ENCODE peak calls at places on chromosomes 7 and 10, in five cellular contexts. K, E, U, W and X are unnamed samples.

GRCh38 chr10:118504044-118504944 is 91.2 kb downstream of the PRLHR start:
- DNase-seq in K (peak; percentile 15), U (no peak), W (peak; percentile 82), E (no peak), X (peak; percentile 69)

GRCh38 chr7:5752663-5753062 is 28.8 kb downstream of the RNF216 start:
- DNase-seq in E (no peak), K (no peak), U (no peak), W (no peak), X (no peak)

GRCh38 chr7:139535252-139535651 is 11.8 kb downstream of the CLEC2L start:
- DNase-seq in K (no peak), U (no peak), W (no peak), E (no peak), X (no peak)

GRCh38 chr7:150856303-150857275 is 4.3 kb downstream of the AOC1 start:
- DNase-seq in W (no peak), E (no peak), K (no peak), U (no peak), X (no peak)

GRCh38 chr10:16491933-16492332 is 29.7 kb downstream of the C1QL3 start:
- DNase-seq in U (no peak), W (no peak), K (no peak), E (no peak), X (no peak)

GRCh38 chr7:129434846-129435318 is 650 bp downstream of the STRIP2 start:
- DNase-seq in U (peak; percentile 71), W (no peak), E (no peak), K (peak; percentile 17), X (no peak)

GRCh38 chr7:45123913-45124312 is 12.4 kb upstream of the TBRG4 start:
- DNase-seq in K (no peak), W (no peak), E (no peak), U (peak; percentile 74), X (no peak)

GRCh38 chr10:60707841-60708240 is 70.4 kb upstream of the CDK1 start:
- DNase-seq in U (no peak), K (no peak), E (no peak), W (no peak), X (no peak)

GRCh38 chr10:75525067-75525466 is 93.6 kb downstream of the LRMDA start:
- DNase-seq in E (no peak), W (peak; percentile 83), U (no peak), K (no peak), X (no peak)

GRCh38 chr10:104328916-104329710 is 9.2 kb downstream of the ITPRIP start:
- DNase-seq in W (peak; percentile 90), U (peak; percentile 81), K (peak; percentile 94), E (no peak), X (peak; percentile 94)

GRCh38 chr7:99953649-99954048 is 22.2 kb downstream of the AZGP1 start:
- DNase-seq in W (peak; percentile 36), U (no peak), E (no peak), K (peak; percentile 40), X (peak; percentile 62)

GRCh38 chr7:27107901-27108381 is 5.5 kb upstream of the HOXA2 start:
- DNase-seq in E (no peak), W (no peak), K (no peak), U (peak; percentile 77), X (no peak)

GRCh38 chr7:80711521-80711920 is 73.1 kb downstream of the CD36 start:
- DNase-seq in K (peak; percentile 23), W (peak; percentile 49), E (no peak), U (no peak), X (no peak)

GRCh38 chr10:99339077-99339476 is 9.9 kb downstream of the CNNM1 start:
- DNase-seq in U (no peak), K (no peak), W (peak; percentile 84), E (no peak), X (peak; percentile 34)
- H3K27ac ChIP-seq in U (no peak overlapping the region), K (no peak overlapping the region), W (peak overlapping the region; percentile 85), E (no peak overlapping the region), X (peak overlapping the region; percentile 29)

DNA sequence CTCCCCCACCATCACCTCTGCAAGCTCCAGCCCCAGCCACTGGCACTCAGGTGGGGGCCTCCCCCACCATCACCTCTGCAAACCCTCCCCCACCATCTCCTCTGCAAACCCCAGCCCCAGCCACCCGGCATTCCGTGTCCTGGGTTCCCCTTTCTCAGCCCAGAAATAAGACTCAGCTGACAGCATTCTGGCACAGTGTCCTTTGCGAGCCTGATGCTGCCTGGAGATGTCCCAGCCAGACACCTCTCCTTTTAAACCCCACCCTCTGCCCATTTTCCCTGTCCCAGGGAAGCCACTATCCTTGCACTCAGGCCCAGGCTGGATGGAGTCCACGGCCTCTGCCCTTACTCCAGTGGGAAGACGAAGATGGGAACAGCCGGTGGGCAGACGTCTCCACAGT is 49.8 kb downstream of the ELFN1 start:
- DNase-seq in E (no peak), U (no peak), K (no peak), W (no peak), X (no peak)
- H3K27ac ChIP-seq in E (no peak overlapping the region), U (no peak overlapping the region), K (no peak overlapping the region), W (no peak overlapping the region), X (no peak overlapping the region)

GRCh38 chr10:397321-398068 is 262.2 kb downstream of the ZMYND11 start:
- DNase-seq in W (no peak), K (no peak), U (peak; percentile 78), E (no peak), X (no peak)

GRCh38 chr10:396535-397220 is 261.4 kb downstream of the ZMYND11 start:
- DNase-seq in E (no peak), W (no peak), U (no peak), K (no peak), X (no peak)

GRCh38 chr10:396107-396506 is 260.9 kb downstream of the ZMYND11 start:
- DNase-seq in E (no peak), U (no peak), W (no peak), K (no peak), X (no peak)

GRCh38 chr10:394061-394438 is 258.8 kb downstream of the ZMYND11 start:
- DNase-seq in W (no peak), E (no peak), K (no peak), U (no peak), X (no peak)

DNA sequence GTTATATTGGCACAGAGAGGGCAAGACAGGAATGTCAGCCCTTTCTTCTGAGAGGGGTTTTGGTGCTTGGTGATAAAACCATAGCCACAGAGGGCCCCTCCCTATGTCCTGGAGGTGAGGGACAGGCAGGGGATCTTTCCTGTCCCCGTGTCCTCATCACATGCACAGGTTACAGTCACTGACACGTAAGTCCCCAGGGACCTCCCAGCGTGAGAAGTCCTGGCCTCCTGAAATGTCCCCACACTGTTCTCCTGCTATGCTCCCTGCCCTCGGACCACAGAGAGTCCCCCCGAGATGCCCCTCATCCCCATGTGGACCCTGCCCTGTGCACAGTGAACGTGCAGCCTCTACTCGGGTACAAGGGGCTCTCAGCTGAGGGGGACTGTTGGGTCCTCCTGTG is 260.4 kb downstream of the ZMYND11 start:
- DNase-seq in W (no peak), E (no peak), U (no peak), K (no peak), X (no peak)
- H3K27ac ChIP-seq in W (no peak overlapping the region), E (no peak overlapping the region), U (no peak overlapping the region), K (no peak overlapping the region), X (no peak overlapping the region)

DNA sequence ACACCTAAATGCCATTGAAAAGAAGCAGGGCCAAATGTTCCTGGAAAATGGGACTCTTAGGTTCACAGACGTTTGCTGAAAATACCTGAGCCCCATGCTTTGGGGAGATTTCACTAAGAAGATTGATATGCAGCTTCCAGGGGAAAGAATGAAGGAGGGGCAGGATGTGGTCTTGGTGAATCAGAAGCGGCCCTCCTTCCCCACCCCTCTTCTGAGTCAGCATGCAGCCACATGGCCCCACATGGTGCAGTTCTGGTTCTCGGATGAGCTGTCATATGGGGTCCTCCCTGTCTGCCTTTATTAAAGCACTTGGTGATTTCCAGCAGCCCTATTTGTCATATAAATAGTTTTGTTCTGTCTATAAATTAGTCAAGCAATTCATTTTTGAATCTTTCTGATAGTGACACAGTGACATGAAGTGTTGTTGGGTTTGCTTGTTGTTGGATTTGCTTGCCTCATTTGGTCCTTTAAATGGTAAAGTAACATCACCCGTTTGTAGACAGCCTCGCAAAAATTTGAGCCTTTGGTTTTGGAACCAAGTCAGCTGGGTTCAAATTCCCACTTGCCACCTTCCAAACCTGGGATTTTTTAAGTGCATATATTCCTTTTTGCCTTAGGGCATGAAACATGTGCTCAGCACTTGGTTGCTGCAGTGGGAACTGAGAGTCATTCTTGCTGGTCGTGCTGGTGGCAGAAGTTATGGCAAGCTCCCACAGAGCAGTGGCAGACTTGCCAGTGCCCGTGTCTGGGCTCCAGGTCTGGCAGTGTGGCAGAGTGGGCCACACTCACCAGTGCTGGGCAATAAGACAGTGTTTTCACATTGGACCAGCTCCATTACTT is 68.1 kb upstream of the CDK6 start:
- DNase-seq in E (peak; percentile 86), U (peak; percentile 39), W (peak; percentile 94), K (peak; percentile 91), X (peak; percentile 95)
- H3K27ac ChIP-seq in E (peak overlapping the region; percentile 32), U (no peak overlapping the region), W (peak overlapping the region; percentile 92), K (peak overlapping the region; percentile 65), X (peak overlapping the region; percentile 95)

GRCh38 chr10:53477313-53477675 is 704.7 kb upstream of the MBL2 start:
- DNase-seq in U (no peak), W (no peak), K (no peak), E (no peak), X (no peak)
- H3K27ac ChIP-seq in U (no peak overlapping the region), W (no peak overlapping the region), K (no peak overlapping the region), E (no peak overlapping the region), X (no peak overlapping the region)

GRCh38 chr7:16423761-16424160 is 2.4 kb upstream of the CRPPA start:
- DNase-seq in W (no peak), E (no peak), U (no peak), K (no peak), X (no peak)

GRCh38 chr7:16421333-16422099 is at the start of gene CRPPA:
- DNase-seq in W (no peak), E (no peak), K (peak; percentile 53), U (peak; percentile 85), X (peak; percentile 44)

GRCh38 chr7:16422917-16423316 is 1.6 kb upstream of the CRPPA start:
- DNase-seq in K (no peak), W (no peak), E (no peak), U (no peak), X (no peak)

GRCh38 chr7:16420649-16421332 is 547 bp downstream of the CRPPA start:
- DNase-seq in U (peak; percentile 92), E (peak; percentile 63), W (peak; percentile 71), K (peak; percentile 91), X (peak; percentile 26)

GRCh38 chr7:16422100-16422430 is 727 bp upstream of the CRPPA start:
- DNase-seq in W (no peak), U (no peak), K (peak; percentile 83), E (no peak), X (no peak)
- H3K27ac ChIP-seq in W (no peak overlapping the region), U (peak overlapping the region; percentile 94), K (peak overlapping the region; percentile 90), E (no peak overlapping the region), X (peak overlapping the region; percentile 89)